ENCODE peak calls at places on chromosomes 5 and 9, in nine cellular contexts. One of them, this sample, is unnamed.

GRCh38 chr9:38042626-38043359 is 26.2 kb downstream of the SHB start:
- DNase-seq in ovary: no peak
- DNase-seq in upper lobe of left lung: no peak
- DNase-seq in A549: no peak
- DNase-seq in heart left ventricle: no peak
- DNase-seq in endothelial cell of umbilical vein: no peak
- DNase-seq in uterus: no peak
- DNase-seq in stomach: no peak
- DNase-seq in Peyer's patch: no peak
- DNase-seq in this sample: no peak

GRCh38 chr9:135567311-135567710 is 5.8 kb downstream of the PAEP start:
- DNase-seq in ovary: no peak
- DNase-seq in upper lobe of left lung: no peak
- DNase-seq in A549: no peak
- DNase-seq in heart left ventricle: no peak
- DNase-seq in endothelial cell of umbilical vein: no peak
- DNase-seq in uterus: no peak
- DNase-seq in stomach: no peak
- DNase-seq in Peyer's patch: no peak
- DNase-seq in this sample: no peak

GRCh38 chr5:124905756-124906155 is 159.3 kb upstream of the ZNF608 start:
- DNase-seq in ovary: no peak
- DNase-seq in upper lobe of left lung: no peak
- DNase-seq in A549: no peak
- DNase-seq in heart left ventricle: no peak
- DNase-seq in endothelial cell of umbilical vein: no peak
- DNase-seq in uterus: no peak
- DNase-seq in stomach: no peak
- DNase-seq in Peyer's patch: no peak
- DNase-seq in this sample: no peak

GRCh38 chr5:170603578-170604565 is 100.1 kb downstream of the KCNIP1 start:
- DNase-seq in ovary: peak; percentile 47
- DNase-seq in upper lobe of left lung: no peak
- DNase-seq in A549: peak; percentile 58
- DNase-seq in heart left ventricle: no peak
- DNase-seq in endothelial cell of umbilical vein: peak; percentile 34
- DNase-seq in uterus: peak; percentile 27
- DNase-seq in stomach: no peak
- DNase-seq in Peyer's patch: no peak
- DNase-seq in this sample: peak; percentile 27

GRCh38 chr5:89293849-89294248 is 410.9 kb upstream of the MEF2C start:
- DNase-seq in ovary: no peak
- DNase-seq in upper lobe of left lung: no peak
- DNase-seq in A549: no peak
- DNase-seq in heart left ventricle: no peak
- DNase-seq in endothelial cell of umbilical vein: no peak
- DNase-seq in uterus: no peak
- DNase-seq in stomach: no peak
- DNase-seq in Peyer's patch: no peak
- DNase-seq in this sample: no peak

GRCh38 chr9:14238518-14238917 is 75.4 kb downstream of the NFIB start:
- DNase-seq in ovary: no peak
- DNase-seq in upper lobe of left lung: no peak
- DNase-seq in A549: peak; percentile 83
- DNase-seq in heart left ventricle: no peak
- DNase-seq in endothelial cell of umbilical vein: peak; percentile 98
- DNase-seq in uterus: no peak
- DNase-seq in stomach: no peak
- DNase-seq in Peyer's patch: no peak
- DNase-seq in this sample: no peak

GRCh38 chr9:92947268-92948031 is at the start of gene FGD3:
- DNase-seq in ovary: no peak
- DNase-seq in upper lobe of left lung: peak; percentile 37
- DNase-seq in A549: no peak
- DNase-seq in heart left ventricle: peak; percentile 50
- DNase-seq in endothelial cell of umbilical vein: no peak
- DNase-seq in uterus: no peak
- DNase-seq in stomach: peak; percentile 43
- DNase-seq in Peyer's patch: no peak
- DNase-seq in this sample: no peak

GRCh38 chr9:107989544-107989943 is 500.0 kb upstream of the KLF4 start:
- DNase-seq in ovary: no peak
- DNase-seq in upper lobe of left lung: peak; percentile 33
- DNase-seq in A549: no peak
- DNase-seq in heart left ventricle: no peak
- DNase-seq in endothelial cell of umbilical vein: no peak
- DNase-seq in uterus: peak; percentile 25
- DNase-seq in stomach: no peak
- DNase-seq in Peyer's patch: no peak
- DNase-seq in this sample: no peak

GRCh38 chr5:14714706-14715105 is 50.2 kb downstream of the OTULIN start:
- DNase-seq in ovary: no peak
- DNase-seq in upper lobe of left lung: no peak
- DNase-seq in A549: no peak
- DNase-seq in heart left ventricle: no peak
- DNase-seq in endothelial cell of umbilical vein: no peak
- DNase-seq in uterus: no peak
- DNase-seq in stomach: no peak
- DNase-seq in Peyer's patch: no peak
- DNase-seq in this sample: no peak

GRCh38 chr9:125851971-125852370 is 104.8 kb downstream of the PBX3 start:
- DNase-seq in ovary: no peak
- DNase-seq in upper lobe of left lung: no peak
- DNase-seq in A549: no peak
- DNase-seq in heart left ventricle: no peak
- DNase-seq in endothelial cell of umbilical vein: no peak
- DNase-seq in uterus: no peak
- DNase-seq in stomach: no peak
- DNase-seq in Peyer's patch: no peak
- DNase-seq in this sample: no peak

GRCh38 chr5:61245936-61246335 is 83.7 kb upstream of the SMIM15 start:
- DNase-seq in ovary: no peak
- DNase-seq in upper lobe of left lung: no peak
- DNase-seq in A549: peak; percentile 30
- DNase-seq in heart left ventricle: no peak
- DNase-seq in endothelial cell of umbilical vein: no peak
- DNase-seq in uterus: no peak
- DNase-seq in stomach: peak; percentile 62
- DNase-seq in Peyer's patch: no peak
- DNase-seq in this sample: no peak

GRCh38 chr5:76187386-76187785 is 104.2 kb downstream of the SV2C start:
- DNase-seq in ovary: no peak
- DNase-seq in upper lobe of left lung: no peak
- DNase-seq in A549: no peak
- DNase-seq in heart left ventricle: no peak
- DNase-seq in endothelial cell of umbilical vein: no peak
- DNase-seq in uterus: no peak
- DNase-seq in stomach: no peak
- DNase-seq in Peyer's patch: no peak
- DNase-seq in this sample: no peak

GRCh38 chr5:180605554-180606214 is 14.4 kb upstream of the SCGB3A1 start:
- DNase-seq in ovary: no peak
- DNase-seq in upper lobe of left lung: peak; percentile 69
- DNase-seq in A549: peak; percentile 77
- DNase-seq in heart left ventricle: no peak
- DNase-seq in endothelial cell of umbilical vein: peak; percentile 59
- DNase-seq in uterus: no peak
- DNase-seq in stomach: peak; percentile 69
- DNase-seq in Peyer's patch: no peak
- DNase-seq in this sample: no peak

GRCh38 chr5:128109138-128109537 is 25.6 kb downstream of the SLC12A2 start:
- DNase-seq in ovary: no peak
- DNase-seq in upper lobe of left lung: no peak
- DNase-seq in A549: no peak
- DNase-seq in heart left ventricle: peak; percentile 25
- DNase-seq in endothelial cell of umbilical vein: no peak
- DNase-seq in uterus: no peak
- DNase-seq in stomach: no peak
- DNase-seq in Peyer's patch: peak; percentile 73
- DNase-seq in this sample: no peak

GRCh38 chr5:159030357-159030756 is 69.4 kb downstream of the EBF1 start:
- DNase-seq in ovary: no peak
- DNase-seq in upper lobe of left lung: no peak
- DNase-seq in A549: no peak
- DNase-seq in heart left ventricle: no peak
- DNase-seq in endothelial cell of umbilical vein: no peak
- DNase-seq in uterus: no peak
- DNase-seq in stomach: no peak
- DNase-seq in Peyer's patch: no peak
- DNase-seq in this sample: no peak
- H3K4me1 ChIP-seq in ovary: peaks cover 7% of the 10 kb centered on the region
- H3K4me1 ChIP-seq in upper lobe of left lung: peaks cover 20% of the 10 kb centered on the region
- H3K4me1 ChIP-seq in A549: no peaks in the 10 kb centered on the region
- H3K4me1 ChIP-seq in heart left ventricle: peaks cover 13% of the 10 kb centered on the region
- H3K4me1 ChIP-seq in endothelial cell of umbilical vein: no peaks in the 10 kb centered on the region
- H3K4me1 ChIP-seq in uterus: no peaks in the 10 kb centered on the region
- H3K4me1 ChIP-seq in stomach: no peaks in the 10 kb centered on the region
- H3K4me1 ChIP-seq in Peyer's patch: peaks cover 4% of the 10 kb centered on the region
- H3K4me1 ChIP-seq in this sample: no peaks in the 10 kb centered on the region

DNA sequence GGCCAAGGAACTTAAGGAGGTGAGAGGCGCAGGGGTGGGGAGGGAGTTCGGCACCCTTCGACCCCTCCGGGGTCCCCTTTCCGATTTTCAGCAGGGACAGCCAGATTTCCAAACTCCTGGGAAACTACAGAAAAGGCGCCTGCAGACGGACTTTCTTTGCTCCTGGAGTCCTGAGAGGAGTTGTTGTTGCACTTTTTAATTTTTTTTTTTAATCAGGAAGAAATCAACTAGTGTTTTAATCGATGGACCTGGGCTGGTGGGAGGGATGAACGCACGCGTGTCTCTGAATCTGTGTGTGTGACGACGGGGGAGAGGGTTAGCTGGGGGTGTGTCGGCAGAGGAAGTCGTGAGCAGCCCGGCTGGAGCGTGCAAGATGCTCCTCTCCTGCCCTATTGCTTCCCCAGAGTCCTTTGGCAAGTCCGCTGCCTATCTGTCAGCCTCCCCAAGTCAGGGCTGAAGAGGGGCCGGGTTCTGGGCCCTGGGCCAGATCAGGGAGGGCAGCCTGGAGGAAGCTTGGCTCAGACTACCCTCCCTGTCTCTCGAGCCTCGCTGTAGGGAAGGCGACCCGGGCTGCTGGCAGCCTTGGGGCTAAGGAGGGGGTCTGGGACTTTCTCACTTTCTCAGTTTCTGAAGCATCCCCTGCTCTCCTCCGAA is 654 bp downstream of the PRR16 start:
- DNase-seq in ovary: peak; percentile 31
- DNase-seq in upper lobe of left lung: peak; percentile 33
- DNase-seq in A549: no peak
- DNase-seq in heart left ventricle: peak; percentile 59
- DNase-seq in endothelial cell of umbilical vein: peak; percentile 25
- DNase-seq in uterus: peak; percentile 55
- DNase-seq in stomach: peak; percentile 25
- DNase-seq in Peyer's patch: peak; percentile 49
- DNase-seq in this sample: peak; percentile 43
- TF ChIP-seq POLR2A in ovary: no peak
- TF ChIP-seq POLR2A in upper lobe of left lung: no peak
- TF ChIP-seq POLR2A in A549: no peak
- TF ChIP-seq POLR2A in heart left ventricle: no peak
- TF ChIP-seq POLR2A in endothelial cell of umbilical vein: no peak
- TF ChIP-seq POLR2A in uterus: no peak
- TF ChIP-seq POLR2A in stomach: no peak
- TF ChIP-seq POLR2A in Peyer's patch: no peak
- TF ChIP-seq POLR2A in this sample: no peak

GRCh38 chr5:73298251-73299016 is 125.4 kb downstream of the TMEM174 start:
- DNase-seq in ovary: no peak
- DNase-seq in upper lobe of left lung: no peak
- DNase-seq in A549: no peak
- DNase-seq in heart left ventricle: no peak
- DNase-seq in endothelial cell of umbilical vein: no peak
- DNase-seq in uterus: no peak
- DNase-seq in stomach: no peak
- DNase-seq in Peyer's patch: no peak
- DNase-seq in this sample: no peak

GRCh38 chr5:73297430-73297829 is 124.4 kb downstream of the TMEM174 start:
- DNase-seq in ovary: no peak
- DNase-seq in upper lobe of left lung: no peak
- DNase-seq in A549: no peak
- DNase-seq in heart left ventricle: no peak
- DNase-seq in endothelial cell of umbilical vein: no peak
- DNase-seq in uterus: no peak
- DNase-seq in stomach: no peak
- DNase-seq in Peyer's patch: no peak
- DNase-seq in this sample: no peak

GRCh38 chr5:73299665-73300435 is 126.9 kb downstream of the TMEM174 start:
- DNase-seq in ovary: no peak
- DNase-seq in upper lobe of left lung: no peak
- DNase-seq in A549: no peak
- DNase-seq in heart left ventricle: no peak
- DNase-seq in endothelial cell of umbilical vein: no peak
- DNase-seq in uterus: no peak
- DNase-seq in stomach: no peak
- DNase-seq in Peyer's patch: no peak
- DNase-seq in this sample: no peak

GRCh38 chr5:73300520-73301207 is 127.7 kb downstream of the TMEM174 start:
- DNase-seq in ovary: no peak
- DNase-seq in upper lobe of left lung: no peak
- DNase-seq in A549: no peak
- DNase-seq in heart left ventricle: no peak
- DNase-seq in endothelial cell of umbilical vein: no peak
- DNase-seq in uterus: no peak
- DNase-seq in stomach: no peak
- DNase-seq in Peyer's patch: no peak
- DNase-seq in this sample: no peak

DNA sequence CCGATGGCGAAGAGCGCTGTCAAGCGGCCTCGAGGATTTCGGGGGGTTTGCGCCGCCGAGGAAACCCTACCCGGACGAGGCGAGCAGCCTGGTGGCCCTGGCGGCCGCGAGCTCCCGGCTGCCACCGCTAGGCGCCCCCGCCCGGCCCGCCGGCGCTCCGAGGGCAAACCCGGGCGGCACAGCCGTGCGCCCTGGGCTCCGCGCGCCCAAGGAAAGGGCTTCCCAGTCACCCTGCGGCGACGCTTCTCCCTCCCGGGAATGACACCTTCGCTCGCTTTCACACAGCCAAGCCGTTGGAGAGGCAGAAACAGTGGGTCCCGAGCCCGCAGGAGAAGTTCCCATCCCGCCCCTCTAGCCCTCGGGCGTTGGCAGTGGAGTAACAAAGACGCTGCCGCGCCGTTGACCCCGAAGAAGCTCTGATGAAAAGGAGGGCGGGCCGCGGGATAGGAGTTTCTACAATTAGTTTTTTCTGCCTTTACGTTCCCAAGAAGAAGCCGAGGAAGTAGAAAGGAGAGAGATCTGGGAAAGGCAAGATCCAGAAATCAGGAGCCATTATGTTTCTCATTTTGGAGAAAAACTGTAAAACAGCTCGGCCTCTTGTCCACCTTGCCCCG is 126.1 kb downstream of the TMEM174 start:
- DNase-seq in ovary: no peak
- DNase-seq in upper lobe of left lung: no peak
- DNase-seq in A549: no peak
- DNase-seq in heart left ventricle: no peak
- DNase-seq in endothelial cell of umbilical vein: no peak
- DNase-seq in uterus: no peak
- DNase-seq in stomach: no peak
- DNase-seq in Peyer's patch: peak; percentile 63
- DNase-seq in this sample: no peak
- TF ChIP-seq CTCF in ovary: no peak
- TF ChIP-seq CTCF in upper lobe of left lung: peak; percentile 29
- TF ChIP-seq CTCF in A549: no peak
- TF ChIP-seq CTCF in heart left ventricle: no peak
- TF ChIP-seq CTCF in endothelial cell of umbilical vein: peak; percentile 31
- TF ChIP-seq CTCF in uterus: peak; percentile 5
- TF ChIP-seq CTCF in stomach: no peak
- TF ChIP-seq CTCF in Peyer's patch: no peak
- TF ChIP-seq CTCF in this sample: no peak

GRCh38 chr5:176425791-176426190 is 9.5 kb upstream of the CLTB start:
- DNase-seq in ovary: no peak
- DNase-seq in upper lobe of left lung: no peak
- DNase-seq in A549: no peak
- DNase-seq in heart left ventricle: no peak
- DNase-seq in endothelial cell of umbilical vein: no peak
- DNase-seq in uterus: no peak
- DNase-seq in stomach: no peak
- DNase-seq in Peyer's patch: no peak
- DNase-seq in this sample: no peak
- H3K4me1 ChIP-seq in ovary: no peaks in the 10 kb centered on the region
- H3K4me1 ChIP-seq in upper lobe of left lung: no peaks in the 10 kb centered on the region
- H3K4me1 ChIP-seq in A549: peaks cover 12% of the 10 kb centered on the region
- H3K4me1 ChIP-seq in heart left ventricle: no peaks in the 10 kb centered on the region
- H3K4me1 ChIP-seq in endothelial cell of umbilical vein: peaks cover 14% of the 10 kb centered on the region
- H3K4me1 ChIP-seq in uterus: no peaks in the 10 kb centered on the region
- H3K4me1 ChIP-seq in stomach: peaks cover 6% of the 10 kb centered on the region
- H3K4me1 ChIP-seq in Peyer's patch: no peaks in the 10 kb centered on the region
- H3K4me1 ChIP-seq in this sample: no peaks in the 10 kb centered on the region

This sample was measured in right lobe of liver.